ENCODE peak calls at places on chromosome 19, in six cellular contexts. W, O, X, K, D and G are unnamed samples.

GRCh38 chr19:55115446-55116065 is 1.9 kb downstream of the PPP1R12C start:
- DNase-seq in X (no peak), O (peak; percentile 39), W (no peak), K (peak; percentile 43), D (no peak), G (no peak)

GRCh38 chr19:6374711-6375410 is 872 bp downstream of the PSPN start:
- DNase-seq in X (no peak), D (no peak), O (no peak), W (no peak), K (no peak), G (no peak)

GRCh38 chr19:48968813-48969218 is 3.7 kb downstream of the FTL start:
- DNase-seq in O (no peak), K (no peak), X (no peak), W (no peak), D (no peak), G (no peak)

GRCh38 chr19:11673608-11674041 is 65.1 kb downstream of the ZNF823 start:
- DNase-seq in X (peak; percentile 47), D (peak; percentile 33), K (peak; percentile 58), O (peak; percentile 71), W (peak; percentile 82), G (peak; percentile 58)

GRCh38 chr19:46728693-46729339 is 11.9 kb upstream of the PRKD2 start:
- DNase-seq in D (peak; percentile 60), O (peak; percentile 63), W (peak; percentile 85), X (peak; percentile 84), K (peak; percentile 43), G (no peak)

GRCh38 chr19:11092181-11092538 is 2.9 kb downstream of the LDLR start:
- DNase-seq in X (no peak), D (no peak), W (peak; percentile 30), O (peak; percentile 82), K (peak; percentile 67), G (no peak)

GRCh38 chr19:10686661-10687517 is 14.3 kb upstream of the QTRT1 start:
- DNase-seq in D (no peak), X (no peak), O (peak; percentile 79), W (no peak), K (peak; percentile 64), G (no peak)

GRCh38 chr19:27822336-27822735 is 1390.6 kb downstream of the UQCRFS1 start:
- DNase-seq in X (no peak), W (no peak), D (no peak), O (peak; percentile 6), K (no peak), G (no peak)

GRCh38 chr19:15249912-15250634 is 17.8 kb upstream of the EPHX3 start:
- DNase-seq in X (peak; percentile 52), W (no peak), O (peak; percentile 92), D (no peak), K (peak; percentile 91), G (no peak)

GRCh38 chr19:15114153-15114540 is 6.9 kb downstream of the SYDE1 start:
- DNase-seq in W (no peak), D (no peak), K (peak; percentile 58), X (no peak), O (peak; percentile 75), G (no peak)

GRCh38 chr19:38891791-38892190 is 7.6 kb downstream of the SIRT2 start:
- DNase-seq in K (no peak), D (no peak), W (no peak), O (no peak), X (no peak), G (no peak)

GRCh38 chr19:17246681-17247425 is 1.1 kb upstream of the NR2F6 start:
- DNase-seq in X (peak; percentile 49), W (peak; percentile 70), K (no peak), O (peak; percentile 41), D (peak; percentile 33), G (no peak)

GRCh38 chr19:44476559-44477408 is 23.5 kb downstream of the ZNF180 start:
- DNase-seq in W (no peak), O (peak; percentile 46), X (no peak), K (no peak), D (no peak), G (no peak)

GRCh38 chr19:16447015-16447384 is 24.8 kb downstream of the EPS15L1 start:
- DNase-seq in W (peak; percentile 55), O (peak; percentile 86), D (no peak), K (peak; percentile 91), X (no peak), G (no peak)

GRCh38 chr19:46731007-46731501 is 14.1 kb upstream of the PRKD2 start:
- DNase-seq in W (no peak), K (peak; percentile 96), X (no peak), D (no peak), O (peak; percentile 94), G (no peak)

GRCh38 chr19:7340959-7341837 is 7.5 kb upstream of the ARHGEF18 start:
- DNase-seq in O (peak; percentile 82), K (peak; percentile 72), D (peak; percentile 93), X (peak; percentile 94), W (peak; percentile 92), G (peak; percentile 67)

GRCh38 chr19:21321996-21322395 is 7.2 kb downstream of the ZNF708 start:
- DNase-seq in K (peak; percentile 9), D (no peak), X (no peak), W (no peak), O (peak; percentile 21), G (no peak)

GRCh38 chr19:38658462-38659306 is 11.2 kb downstream of the ACTN4 start:
- DNase-seq in W (peak; percentile 72), D (no peak), K (peak; percentile 98), X (no peak), O (peak; percentile 100), G (no peak)

GRCh38 chr19:53868892-53869804 is 1.5 kb downstream of the MYADM start:
- DNase-seq in K (peak; percentile 94), O (peak; percentile 89), X (peak; percentile 89), W (peak; percentile 93), D (peak; percentile 84), G (peak; percentile 83)

GRCh38 chr19:17329768-17330545 is 4.7 kb downstream of the ANO8 start:
- DNase-seq in X (no peak), O (no peak), K (no peak), D (no peak), W (no peak), G (no peak)

GRCh38 chr19:40811478-40812341 is 12.7 kb downstream of the EGLN2 start:
- DNase-seq in W (peak; percentile 33), K (no peak), D (no peak), O (no peak), X (peak; percentile 54), G (no peak)

GRCh38 chr19:32889137-32889934 is 19.8 kb upstream of the SLC7A9 start:
- DNase-seq in O (no peak), K (no peak), D (no peak), W (no peak), X (no peak), G (no peak)

GRCh38 chr19:19661675-19662251 is 1.7 kb downstream of the ATP13A1 start:
- DNase-seq in K (no peak), O (no peak), X (no peak), W (peak; percentile 25), D (no peak), G (no peak)

GRCh38 chr19:40304306-40304705 is 19.2 kb upstream of the AKT2 start:
- DNase-seq in K (no peak), D (no peak), O (peak; percentile 18), W (no peak), X (no peak), G (no peak)

GRCh38 chr19:14265285-14266036 is 59.5 kb upstream of the ADGRL1 start:
- DNase-seq in X (peak; percentile 47), K (no peak), O (no peak), W (no peak), D (no peak), G (no peak)

GRCh38 chr19:10691178-10691881 is 9.9 kb upstream of the QTRT1 start:
- DNase-seq in W (no peak), X (no peak), D (no peak), K (no peak), O (no peak), G (no peak)

GRCh38 chr19:18191640-18192062 is 1.4 kb upstream of the MPV17L2 start:
- DNase-seq in D (no peak), W (no peak), X (no peak), K (no peak), O (no peak), G (no peak)

GRCh38 chr19:40090256-40091204 is at the start of gene ZNF780A:
- DNase-seq in W (peak; percentile 86), D (peak; percentile 60), X (peak; percentile 75), K (peak; percentile 54), O (peak; percentile 60), G (peak; percentile 66)

GRCh38 chr19:35389192-35389861 is 18.5 kb downstream of the GPR42 start:
- DNase-seq in W (no peak), D (no peak), O (no peak), K (no peak), X (no peak), G (no peak)

DNA sequence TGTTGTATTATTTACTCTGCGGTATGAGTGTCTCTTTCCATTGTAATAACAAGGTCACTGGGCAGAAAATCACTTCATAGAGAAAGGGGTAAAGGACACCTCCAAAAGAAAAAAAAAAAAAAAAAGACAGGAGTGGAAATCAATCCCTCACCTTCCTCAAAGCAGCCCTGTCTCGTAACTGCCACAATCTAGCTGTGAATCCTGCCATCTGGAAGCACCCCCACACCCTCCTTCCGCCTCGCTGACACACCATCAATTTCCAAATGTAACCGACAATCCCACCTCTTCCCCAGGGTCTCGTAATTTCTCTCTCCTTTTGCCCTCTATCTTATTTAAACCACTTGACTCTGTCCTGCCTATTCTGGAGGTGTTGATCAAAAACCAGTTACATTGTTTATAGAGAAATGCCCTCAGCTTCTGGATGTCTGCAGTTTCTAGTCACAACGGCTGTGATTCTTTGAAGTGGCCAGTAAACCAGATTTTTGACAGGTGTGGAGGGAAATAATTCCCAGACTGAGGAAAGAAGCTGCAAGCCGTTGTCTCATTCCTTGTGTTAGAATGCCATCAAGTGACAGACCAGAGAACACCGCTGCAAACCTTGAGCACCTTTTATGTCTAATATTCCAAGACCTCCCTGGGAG is 9.1 kb upstream of the POP4 start:
- DNase-seq in K (peak; percentile 9), X (peak; percentile 51), W (no peak), O (peak; percentile 54), D (no peak), G (no peak)
- TF ChIP-seq CTCF in K (peak; percentile 56), X (peak; percentile 62), W (no peak), O (peak; percentile 27), D (peak; percentile 57), G (no peak)

GRCh38 chr19:33947565-33947964 is 150.9 kb downstream of the KCTD15 start:
- DNase-seq in X (no peak), W (peak; percentile 8), O (no peak), D (no peak), K (no peak), G (no peak)
- TF ChIP-seq CTCF in X (no peak), W (no peak), O (peak; percentile 4), D (peak; percentile 33), K (peak; percentile 22), G (no peak)

GRCh38 chr19:5234412-5234811 is 106.2 kb downstream of the PTPRS start:
- DNase-seq in W (no peak), D (no peak), X (no peak), O (no peak), K (no peak), G (no peak)
- TF ChIP-seq CTCF in W (no peak), D (no peak), X (no peak), O (no peak), K (no peak), G (no peak)

GRCh38 chr19:52566588-52566987 is 3.5 kb upstream of the ZNF701 start:
- DNase-seq in K (no peak), X (no peak), W (no peak), D (no peak), O (peak; percentile 86), G (no peak)

GRCh38 chr19:52566121-52566520 is 4.0 kb upstream of the ZNF701 start:
- DNase-seq in O (no peak), W (no peak), K (no peak), X (no peak), D (no peak), G (no peak)

GRCh38 chr19:52567921-52568320 is 2.2 kb upstream of the ZNF701 start:
- DNase-seq in W (no peak), K (no peak), X (no peak), D (no peak), O (no peak), G (no peak)

GRCh38 chr19:52570005-52570861 is at the start of gene ZNF701:
- DNase-seq in W (peak; percentile 98), O (peak; percentile 94), K (peak; percentile 94), D (peak; percentile 97), X (peak; percentile 99), G (peak; percentile 99)
- TF ChIP-seq CTCF in W (peak; percentile 34), O (peak; percentile 27), K (peak; percentile 32), D (peak; percentile 25), X (no peak), G (peak; percentile 69)